ENCODE peak calls at places on chromosomes 4 and X, in seven cellular contexts. One of them, this sample, is unnamed.

GRCh38 chrX:69028761-69029120 is 136.5 kb downstream of the PJA1 start:
- DNase-seq in HL-60: no peak
- DNase-seq in lung: peak
- DNase-seq in NB4: no peak
- DNase-seq in pancreas: no peak
- DNase-seq in HFF-Myc: no peak
- DNase-seq in IMR-90: no peak
- DNase-seq in this sample: no peak

GRCh38 chr4:42570221-42570620 is 86.7 kb downstream of the ATP8A1 start:
- DNase-seq in IMR-90: no peak
- DNase-seq in NB4: no peak
- DNase-seq in HL-60: no peak
- DNase-seq in HFF-Myc: no peak
- DNase-seq in lung: peak
- DNase-seq in pancreas: peak
- DNase-seq in this sample: peak

GRCh38 chrX:14476169-14476568 is 53.2 kb upstream of the GLRA2 start:
- DNase-seq in lung: no peak
- DNase-seq in NB4: no peak
- DNase-seq in IMR-90: no peak
- DNase-seq in HL-60: no peak
- DNase-seq in HFF-Myc: no peak
- DNase-seq in pancreas: no peak
- DNase-seq in this sample: no peak

GRCh38 chr4:27668001-27668400 is 807.4 kb downstream of the STIM2 start:
- DNase-seq in HFF-Myc: no peak
- DNase-seq in pancreas: no peak
- DNase-seq in lung: no peak
- DNase-seq in HL-60: no peak
- DNase-seq in IMR-90: no peak
- DNase-seq in NB4: no peak
- DNase-seq in this sample: no peak

GRCh38 chrX:77788050-77788449 is 2.0 kb upstream of the ATRX start:
- DNase-seq in NB4: peak
- DNase-seq in HFF-Myc: no peak
- DNase-seq in pancreas: no peak
- DNase-seq in HL-60: no peak
- DNase-seq in IMR-90: peak
- DNase-seq in lung: no peak
- DNase-seq in this sample: no peak

GRCh38 chrX:84047339-84047738 is 140.7 kb downstream of the RPS6KA6 start:
- DNase-seq in HL-60: no peak
- DNase-seq in pancreas: no peak
- DNase-seq in IMR-90: no peak
- DNase-seq in NB4: no peak
- DNase-seq in lung: no peak
- DNase-seq in HFF-Myc: no peak
- DNase-seq in this sample: no peak

GRCh38 chrX:63475200-63475599 is 124.1 kb upstream of the SPIN4 start:
- DNase-seq in lung: no peak
- DNase-seq in HFF-Myc: no peak
- DNase-seq in HL-60: no peak
- DNase-seq in IMR-90: no peak
- DNase-seq in pancreas: no peak
- DNase-seq in NB4: no peak
- DNase-seq in this sample: no peak

GRCh38 chr4:22743290-22743689 is 50.6 kb downstream of the GBA3 start:
- DNase-seq in pancreas: no peak
- DNase-seq in NB4: no peak
- DNase-seq in HFF-Myc: no peak
- DNase-seq in HL-60: no peak
- DNase-seq in lung: no peak
- DNase-seq in IMR-90: no peak
- DNase-seq in this sample: no peak

GRCh38 chr4:123495530-123495929 is 98.9 kb downstream of the SPRY1 start:
- DNase-seq in IMR-90: peak
- DNase-seq in HL-60: no peak
- DNase-seq in lung: no peak
- DNase-seq in HFF-Myc: no peak
- DNase-seq in pancreas: no peak
- DNase-seq in NB4: no peak
- DNase-seq in this sample: no peak

GRCh38 chrX:129779747-129780146 is at the start of gene SASH3:
- DNase-seq in NB4: peak
- DNase-seq in HL-60: peak
- DNase-seq in IMR-90: no peak
- DNase-seq in HFF-Myc: no peak
- DNase-seq in pancreas: no peak
- DNase-seq in lung: peak
- DNase-seq in this sample: no peak

GRCh38 chrX:129782015-129782495 is 2.3 kb downstream of the SASH3 start:
- DNase-seq in HFF-Myc: no peak
- DNase-seq in HL-60: no peak
- DNase-seq in pancreas: no peak
- DNase-seq in NB4: no peak
- DNase-seq in lung: no peak
- DNase-seq in IMR-90: no peak
- DNase-seq in this sample: no peak

GRCh38 chrX:129781134-129782014 is 1.6 kb downstream of the SASH3 start:
- DNase-seq in HFF-Myc: no peak
- DNase-seq in HL-60: peak
- DNase-seq in lung: peak
- DNase-seq in NB4: peak
- DNase-seq in IMR-90: no peak
- DNase-seq in pancreas: no peak
- DNase-seq in this sample: no peak

GRCh38 chrX:129779086-129779672 is 570 bp upstream of the SASH3 start:
- DNase-seq in pancreas: no peak
- DNase-seq in IMR-90: no peak
- DNase-seq in HL-60: no peak
- DNase-seq in NB4: no peak
- DNase-seq in lung: no peak
- DNase-seq in HFF-Myc: no peak
- DNase-seq in this sample: no peak

DNA sequence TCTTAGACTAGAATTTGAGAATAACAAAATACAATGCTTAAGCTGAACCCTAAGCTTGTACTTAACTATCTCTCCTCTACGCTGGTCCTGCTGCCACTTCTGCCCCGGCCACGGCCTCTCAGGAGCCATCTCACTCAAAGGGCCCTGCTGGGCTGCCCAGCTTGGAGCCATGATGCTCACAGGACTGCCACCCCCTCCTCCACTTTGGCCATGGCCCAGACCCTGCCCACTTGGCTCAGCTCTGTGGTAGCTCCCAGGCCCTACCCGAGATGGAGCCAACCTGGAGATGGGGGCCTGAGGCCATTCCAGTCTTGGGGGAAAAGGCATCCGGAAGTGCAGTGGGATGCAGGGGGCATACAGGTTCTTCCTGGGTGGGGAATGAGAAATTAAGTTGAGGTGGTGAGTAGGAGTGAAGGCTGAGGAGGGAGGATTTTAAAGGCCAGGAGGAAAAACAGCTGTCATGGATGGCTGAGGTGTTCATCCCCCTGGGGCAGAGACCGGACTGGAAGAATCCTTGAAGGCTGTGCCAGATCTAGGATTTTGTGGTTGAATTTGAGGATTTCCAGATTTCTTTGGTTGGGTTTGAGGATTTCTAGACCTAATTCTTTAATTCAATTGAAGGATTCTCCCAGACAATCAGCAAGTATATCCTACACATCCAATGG is 824 bp downstream of the SASH3 start:
- DNase-seq in pancreas: no peak
- DNase-seq in lung: no peak
- DNase-seq in HFF-Myc: no peak
- DNase-seq in HL-60: no peak
- DNase-seq in NB4: no peak
- DNase-seq in IMR-90: no peak
- DNase-seq in this sample: no peak
- H3K4me3 ChIP-seq in pancreas: peak
- H3K4me3 ChIP-seq in lung: no peak
- H3K4me3 ChIP-seq in HFF-Myc: no peak
- H3K4me3 ChIP-seq in HL-60: peak
- H3K4me3 ChIP-seq in NB4: peak
- H3K4me3 ChIP-seq in IMR-90: no peak
- H3K4me3 ChIP-seq in this sample: no peak

GRCh38 chr4:129218355-129218754 is 122.4 kb downstream of the C4orf33 start:
- DNase-seq in HL-60: no peak
- DNase-seq in HFF-Myc: no peak
- DNase-seq in lung: no peak
- DNase-seq in IMR-90: no peak
- DNase-seq in NB4: no peak
- DNase-seq in pancreas: no peak
- DNase-seq in this sample: no peak
- TF ChIP-seq CTCF in HL-60: peak
- TF ChIP-seq CTCF in HFF-Myc: no peak
- TF ChIP-seq CTCF in lung: no peak
- TF ChIP-seq CTCF in IMR-90: no peak
- TF ChIP-seq CTCF in NB4: no peak
- TF ChIP-seq CTCF in pancreas: no peak
- TF ChIP-seq CTCF in this sample: peak

DNA sequence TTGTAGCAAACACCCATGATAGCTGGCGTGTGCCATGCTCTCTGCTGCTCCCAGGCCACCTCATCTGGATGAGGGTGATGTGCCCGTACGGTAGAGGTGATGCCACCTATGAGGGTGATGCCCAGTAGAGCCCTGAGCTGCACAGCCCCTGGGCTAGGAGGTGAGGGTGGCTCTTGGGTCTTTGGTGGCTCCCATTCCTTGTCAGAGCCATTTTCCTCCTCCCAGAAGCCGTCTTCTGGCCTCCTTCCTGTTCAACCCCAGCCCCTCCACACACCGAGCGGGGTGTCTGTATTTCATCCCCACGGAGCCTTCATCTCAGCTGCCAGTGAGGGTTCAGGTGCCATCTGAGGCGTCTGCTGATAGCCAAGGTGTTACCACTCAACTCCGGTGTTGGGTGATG is 12.0 kb upstream of the TNIP2 start:
- DNase-seq in HL-60: no peak
- DNase-seq in lung: no peak
- DNase-seq in NB4: no peak
- DNase-seq in HFF-Myc: no peak
- DNase-seq in pancreas: no peak
- DNase-seq in IMR-90: no peak
- DNase-seq in this sample: no peak
- H3K4me3 ChIP-seq in HL-60: no peak
- H3K4me3 ChIP-seq in lung: no peak
- H3K4me3 ChIP-seq in NB4: no peak
- H3K4me3 ChIP-seq in HFF-Myc: no peak
- H3K4me3 ChIP-seq in pancreas: no peak
- H3K4me3 ChIP-seq in IMR-90: no peak
- H3K4me3 ChIP-seq in this sample: no peak

GRCh38 chr4:153792007-153792892 is 3.4 kb upstream of the SFRP2 start:
- DNase-seq in IMR-90: no peak
- DNase-seq in lung: peak
- DNase-seq in HFF-Myc: no peak
- DNase-seq in pancreas: peak
- DNase-seq in HL-60: peak
- DNase-seq in NB4: peak
- DNase-seq in this sample: no peak
- TF ChIP-seq CTCF in IMR-90: no peak
- TF ChIP-seq CTCF in lung: no peak
- TF ChIP-seq CTCF in HFF-Myc: peak
- TF ChIP-seq CTCF in pancreas: no peak
- TF ChIP-seq CTCF in HL-60: no peak
- TF ChIP-seq CTCF in NB4: no peak
- TF ChIP-seq CTCF in this sample: peak

GRCh38 chrX:106933538-106933961 is 13.3 kb downstream of the CLDN2 start:
- DNase-seq in NB4: peak
- DNase-seq in IMR-90: peak
- DNase-seq in pancreas: no peak
- DNase-seq in HL-60: no peak
- DNase-seq in HFF-Myc: no peak
- DNase-seq in lung: peak
- DNase-seq in this sample: no peak

GRCh38 chrX:106932960-106933537 is 12.8 kb downstream of the CLDN2 start:
- DNase-seq in pancreas: no peak
- DNase-seq in lung: no peak
- DNase-seq in HL-60: peak
- DNase-seq in IMR-90: peak
- DNase-seq in HFF-Myc: no peak
- DNase-seq in NB4: peak
- DNase-seq in this sample: no peak

GRCh38 chrX:106935175-106935574 is 15.0 kb downstream of the CLDN2 start:
- DNase-seq in HFF-Myc: no peak
- DNase-seq in pancreas: no peak
- DNase-seq in NB4: no peak
- DNase-seq in IMR-90: peak
- DNase-seq in lung: no peak
- DNase-seq in HL-60: no peak
- DNase-seq in this sample: no peak

GRCh38 chrX:106931831-106932491 is 11.8 kb downstream of the CLDN2 start:
- DNase-seq in HFF-Myc: no peak
- DNase-seq in pancreas: no peak
- DNase-seq in IMR-90: peak
- DNase-seq in HL-60: no peak
- DNase-seq in lung: no peak
- DNase-seq in NB4: no peak
- DNase-seq in this sample: no peak

GRCh38 chrX:106932492-106932923 is 12.3 kb downstream of the CLDN2 start:
- DNase-seq in pancreas: no peak
- DNase-seq in lung: no peak
- DNase-seq in HL-60: no peak
- DNase-seq in HFF-Myc: no peak
- DNase-seq in NB4: no peak
- DNase-seq in IMR-90: peak
- DNase-seq in this sample: no peak
- H3K4me3 ChIP-seq in pancreas: no peak
- H3K4me3 ChIP-seq in lung: no peak
- H3K4me3 ChIP-seq in HL-60: no peak
- H3K4me3 ChIP-seq in HFF-Myc: no peak
- H3K4me3 ChIP-seq in NB4: no peak
- H3K4me3 ChIP-seq in IMR-90: no peak
- H3K4me3 ChIP-seq in this sample: no peak

GRCh38 chrX:107168712-107169111 is 37.5 kb downstream of the NUP62CL start:
- DNase-seq in IMR-90: no peak
- DNase-seq in pancreas: no peak
- DNase-seq in HFF-Myc: no peak
- DNase-seq in NB4: no peak
- DNase-seq in lung: no peak
- DNase-seq in HL-60: no peak
- DNase-seq in this sample: no peak
- TF ChIP-seq CTCF in IMR-90: no peak
- TF ChIP-seq CTCF in pancreas: no peak
- TF ChIP-seq CTCF in HFF-Myc: no peak
- TF ChIP-seq CTCF in NB4: no peak
- TF ChIP-seq CTCF in lung: no peak
- TF ChIP-seq CTCF in HL-60: no peak
- TF ChIP-seq CTCF in this sample: no peak

DNA sequence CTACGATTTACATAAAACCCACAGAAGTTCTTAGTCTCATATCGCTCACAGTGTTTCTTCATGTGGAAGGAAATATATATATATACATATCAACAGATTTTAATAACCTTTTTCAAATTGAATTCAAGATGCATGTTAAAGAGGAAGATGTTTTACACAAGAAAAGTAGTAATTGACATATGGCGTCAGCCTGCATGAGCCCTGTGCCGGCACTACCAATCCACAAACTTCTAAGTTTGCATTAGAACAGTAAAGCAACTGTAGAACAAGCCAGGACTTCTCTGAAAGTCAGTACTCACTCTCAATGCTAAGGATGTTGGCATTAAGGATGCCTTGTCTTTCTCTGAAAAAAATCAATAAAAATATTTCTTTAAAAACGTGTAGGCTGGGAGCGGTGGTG is 441.3 kb upstream of the SMIM31 start:
- DNase-seq in lung: no peak
- DNase-seq in HL-60: no peak
- DNase-seq in HFF-Myc: no peak
- DNase-seq in IMR-90: no peak
- DNase-seq in NB4: no peak
- DNase-seq in pancreas: no peak
- DNase-seq in this sample: no peak
- H3K4me3 ChIP-seq in lung: no peak
- H3K4me3 ChIP-seq in HL-60: no peak
- H3K4me3 ChIP-seq in HFF-Myc: no peak
- H3K4me3 ChIP-seq in IMR-90: no peak
- H3K4me3 ChIP-seq in NB4: no peak
- H3K4me3 ChIP-seq in pancreas: no peak
- H3K4me3 ChIP-seq in this sample: no peak